ENCODE peak calls at places on chromosomes 1 and 21, in six cellular contexts. T is MM.1S, Y is OCI-LY7, O is neural progenitor cell, U is HCT116, B is SK-N-SH. C is an unnamed sample. For H3K79me2, the result is how much of the 10 kb centered on the place peaks cover.

GRCh38 chr1:240149488-240150094 is 57.9 kb downstream of the FMN2 start:
- DNase-seq in T (peak), Y (peak), O (peak), U (no peak), B (peak), C (peak)

GRCh38 chr1:63831409-63831808 is 57.6 kb downstream of the ROR1 start:
- DNase-seq in T (no peak), Y (peak), O (no peak), U (no peak), B (no peak), C (no peak)

GRCh38 chr1:227778401-227778947 is 37.0 kb upstream of the PRSS38 start:
- DNase-seq in T (no peak), Y (no peak), O (no peak), U (no peak), B (no peak), C (no peak)

GRCh38 chr1:112457965-112458364 is 50.8 kb upstream of the WNT2B start:
- DNase-seq in T (no peak), Y (no peak), O (no peak), U (no peak), B (no peak), C (no peak)

GRCh38 chr1:65224681-65225091 is 76.7 kb downstream of the AK4 start:
- DNase-seq in T (no peak), Y (no peak), O (no peak), U (no peak), B (no peak), C (no peak)

GRCh38 chr1:157307491-157307890 is 169.3 kb upstream of the ETV3 start:
- DNase-seq in T (peak), Y (no peak), O (no peak), U (no peak), B (no peak), C (no peak)

GRCh38 chr21:16587141-16587570 is 857.4 kb downstream of the USP25 start:
- DNase-seq in T (peak), Y (no peak), O (no peak), U (no peak), B (peak), C (peak)

GRCh38 chr1:27990920-27991537 is 31.3 kb downstream of the XKR8 start:
- DNase-seq in T (no peak), Y (no peak), O (no peak), U (no peak), B (no peak), C (no peak)

GRCh38 chr1:1264868-1265272 is 8.8 kb downstream of the UBE2J2 start:
- DNase-seq in T (no peak), Y (no peak), O (peak), U (no peak), B (peak), C (no peak)

GRCh38 chr1:247332215-247332900 is 691 bp upstream of the ZNF496 start:
- DNase-seq in T (no peak), Y (peak), O (peak), U (no peak), B (peak), C (peak)

GRCh38 chr1:245735831-245736530 is 581.2 kb downstream of the KIF26B start:
- DNase-seq in T (no peak), Y (no peak), O (no peak), U (no peak), B (no peak), C (no peak)

GRCh38 chr1:170221031-170221430 is 75.3 kb downstream of the NTMT2 start:
- DNase-seq in T (no peak), Y (no peak), O (no peak), U (no peak), B (no peak), C (peak)

GRCh38 chr21:45323487-45324380 is 36.0 kb upstream of the POFUT2 start:
- DNase-seq in T (no peak), Y (no peak), O (no peak), U (no peak), B (no peak), C (no peak)

GRCh38 chr1:38292969-38293368 is 246.4 kb upstream of the POU3F1 start:
- DNase-seq in T (no peak), Y (no peak), O (no peak), U (no peak), B (no peak), C (no peak)
- H3K4me3 ChIP-seq in T (no peak), Y (no peak), O (no peak), U (no peak), B (no peak), C (no peak)

DNA sequence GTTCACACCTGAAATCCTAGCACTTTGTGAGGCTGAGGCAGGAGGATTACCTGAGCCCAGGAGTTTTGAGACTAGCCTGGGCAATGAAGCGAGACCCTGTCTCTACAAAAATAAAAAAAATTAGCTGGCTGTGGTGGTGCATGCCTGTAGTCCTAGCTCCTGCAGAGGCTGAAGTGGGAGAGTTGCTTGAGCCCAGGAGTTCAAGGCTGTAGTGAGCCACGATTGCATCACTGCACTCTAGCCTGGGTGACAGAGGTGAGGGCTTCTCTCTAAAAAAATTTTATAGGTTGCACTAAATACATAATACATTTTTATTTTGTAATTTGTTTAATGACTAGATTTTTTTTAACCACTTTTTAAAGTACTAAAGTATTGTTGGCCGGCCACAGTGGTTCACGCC is 6.1 kb downstream of the PARK7 start:
- DNase-seq in T (no peak), Y (no peak), O (no peak), U (no peak), B (no peak), C (no peak)
- H3K79me2 ChIP-seq in T (under half), Y (under half), O (under half), U (half or more), B (half or more), C (half or more)

DNA sequence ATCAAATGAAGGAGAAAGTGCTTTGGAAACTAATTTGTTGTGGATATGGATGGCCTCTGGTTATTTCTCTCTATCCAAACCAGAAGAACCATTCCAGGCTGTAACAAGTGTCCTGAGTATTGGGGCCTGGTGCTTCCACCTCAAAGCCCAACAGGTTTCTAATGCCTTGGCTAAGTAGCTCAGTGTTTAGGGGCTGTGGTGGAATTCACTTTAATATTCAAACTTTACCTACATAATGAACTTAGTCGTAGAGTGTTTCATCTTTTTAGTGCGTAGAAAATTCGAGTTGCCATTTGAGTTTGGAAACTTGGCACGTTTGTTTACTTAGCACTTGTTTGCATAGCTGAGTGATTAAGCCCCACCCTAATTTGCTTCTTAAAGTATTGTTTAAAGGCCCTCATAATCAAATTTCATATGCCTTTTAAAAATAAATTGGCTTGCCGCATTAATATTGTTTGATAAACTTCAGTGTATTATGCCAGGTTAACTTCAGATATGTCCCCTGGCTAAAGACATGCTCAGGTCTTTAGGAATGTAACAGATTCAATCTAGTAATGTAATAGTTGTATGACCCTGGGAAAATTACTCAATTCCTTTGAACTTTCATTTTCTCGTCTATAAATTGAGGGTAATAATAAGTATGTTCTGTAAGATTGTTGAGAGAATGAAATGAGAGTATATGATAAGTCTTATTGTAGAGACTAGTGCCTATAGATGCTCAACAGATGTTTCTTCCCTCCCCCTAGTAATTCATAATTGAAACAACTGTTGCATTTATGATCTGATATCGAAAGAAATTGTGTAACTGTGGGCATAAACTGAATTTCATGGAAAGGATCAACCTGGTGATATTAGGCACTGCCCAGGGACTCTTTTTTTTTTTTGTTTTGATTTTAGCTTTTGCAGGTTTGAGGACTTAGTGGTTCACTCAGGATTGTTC is 1.6 kb downstream of the AGO4 start:
- DNase-seq in T (no peak), Y (no peak), O (no peak), U (no peak), B (no peak), C (no peak)
- TF ChIP-seq EZH2phosphoT487 in T (no peak), Y (no peak), O (no peak), U (no peak), B (no peak), C (no peak)

GRCh38 chr1:7190261-7190660 is 405.0 kb downstream of the CAMTA1 start:
- DNase-seq in T (no peak), Y (no peak), O (no peak), U (no peak), B (no peak), C (no peak)

GRCh38 chr1:7187121-7187510 is 401.9 kb downstream of the CAMTA1 start:
- DNase-seq in T (no peak), Y (no peak), O (no peak), U (no peak), B (no peak), C (no peak)

GRCh38 chr1:7185721-7186120 is 400.5 kb downstream of the CAMTA1 start:
- DNase-seq in T (no peak), Y (no peak), O (no peak), U (no peak), B (no peak), C (no peak)

GRCh38 chr1:7192453-7192852 is 407.2 kb downstream of the CAMTA1 start:
- DNase-seq in T (no peak), Y (no peak), O (no peak), U (no peak), B (no peak), C (no peak)

DNA sequence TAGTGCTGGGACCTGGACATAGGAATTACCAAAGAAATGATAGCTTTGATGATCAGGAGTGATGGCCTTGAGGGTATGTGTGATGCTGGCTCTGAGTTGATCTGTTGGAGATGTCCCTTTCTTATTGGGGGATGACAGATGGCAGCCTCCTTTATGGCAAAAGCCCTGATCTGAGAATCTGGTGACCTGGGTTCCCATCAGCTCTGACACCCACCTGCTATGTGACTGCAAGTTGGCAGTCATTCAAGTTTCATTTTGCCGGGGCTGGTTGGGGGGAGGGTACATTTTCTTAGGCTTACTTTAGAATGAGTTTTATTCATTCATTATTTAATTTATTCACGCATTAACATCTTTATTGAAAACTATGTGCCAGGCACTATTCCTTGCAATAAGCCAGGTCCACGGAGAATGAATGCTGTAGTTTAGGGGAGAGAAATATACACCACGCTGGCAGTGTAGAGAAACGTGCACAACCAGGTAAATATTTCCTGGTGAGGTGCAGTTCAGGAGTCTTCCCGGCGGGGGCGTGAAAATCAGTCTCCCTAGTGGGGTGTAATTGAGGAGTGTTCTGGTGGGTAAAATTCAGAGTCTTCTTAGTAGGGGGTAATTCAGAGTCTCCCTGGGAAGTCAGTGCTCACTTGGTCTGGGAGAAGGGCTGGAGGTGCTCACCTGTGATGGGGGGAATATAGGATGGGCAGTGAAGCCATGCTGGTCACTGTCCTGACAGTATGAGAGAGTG is 401.3 kb downstream of the CAMTA1 start:
- DNase-seq in T (no peak), Y (no peak), O (no peak), U (no peak), B (no peak), C (no peak)
- H3K4me3 ChIP-seq in T (no peak), Y (no peak), O (no peak), U (peak), B (no peak), C (no peak)

GRCh38 chr1:155313266-155313665 is 4.6 kb downstream of the FDPS start:
- DNase-seq in T (no peak), Y (no peak), O (no peak), U (no peak), B (no peak), C (no peak)
- H3K79me2 ChIP-seq in T (under half), Y (under half), O (under half), U (under half), B (under half), C (half or more)

GRCh38 chr21:40752125-40752524 is 94.8 kb downstream of the DSCAM start:
- DNase-seq in T (no peak), Y (no peak), O (peak), U (no peak), B (no peak), C (no peak)
- TF ChIP-seq EZH2phosphoT487 in T (no peak), Y (no peak), O (no peak), U (no peak), B (no peak), C (no peak)